ENCODE peak calls at places on chromosome 15, in five cellular contexts. D is fibroblast of the aortic adventitia, Z is epithelial cell of esophagus, L is suprapubic skin, B is foreskin fibroblast. A is an unnamed sample.

GRCh38 chr15:85141601-85142185 is 160.0 kb downstream of the PDE8A start:
- DNase-seq in D (no peak), Z (peak), L (no peak), B (peak), A (peak)

GRCh38 chr15:101648356-101648755 is 3.8 kb downstream of the TM2D3 start:
- DNase-seq in D (no peak), Z (no peak), L (no peak), B (no peak), A (no peak)

GRCh38 chr15:96268421-96269204 is 61.9 kb upstream of the NR2F2 start:
- DNase-seq in D (peak), Z (peak), L (no peak), B (no peak), A (peak)

GRCh38 chr15:85800460-85801123 is 5.9 kb upstream of the KLHL25 start:
- DNase-seq in D (peak), Z (peak), L (no peak), B (peak), A (peak)

GRCh38 chr15:98865397-98866339 is 141.9 kb downstream of the PGPEP1L start:
- DNase-seq in D (peak), Z (peak), L (peak), B (peak), A (peak)

GRCh38 chr15:89898146-89898545 is 4.4 kb upstream of the AP3S2 start:
- DNase-seq in D (no peak), Z (no peak), L (no peak), B (no peak), A (no peak)

GRCh38 chr15:42102646-42103235 is 8.4 kb upstream of the PLA2G4D start:
- DNase-seq in D (peak), Z (peak), L (no peak), B (peak), A (peak)

GRCh38 chr15:43274136-43274535 is 7.4 kb upstream of the TGM5 start:
- DNase-seq in D (no peak), Z (peak), L (no peak), B (no peak), A (no peak)

GRCh38 chr15:25173241-25174028 is 218.6 kb downstream of the SNRPN start:
- DNase-seq in D (no peak), Z (no peak), L (peak), B (no peak), A (no peak)

GRCh38 chr15:41950505-41950904 is 21.9 kb downstream of the EHD4 start:
- DNase-seq in D (peak), Z (no peak), L (no peak), B (no peak), A (no peak)

GRCh38 chr15:63155486-63155885 is 1.8 kb downstream of the RPS27L start:
- DNase-seq in D (no peak), Z (no peak), L (no peak), B (no peak), A (no peak)
- H3K4me3 ChIP-seq in D (peak), Z (peak), L (peak), B (peak), A (peak)

DNA sequence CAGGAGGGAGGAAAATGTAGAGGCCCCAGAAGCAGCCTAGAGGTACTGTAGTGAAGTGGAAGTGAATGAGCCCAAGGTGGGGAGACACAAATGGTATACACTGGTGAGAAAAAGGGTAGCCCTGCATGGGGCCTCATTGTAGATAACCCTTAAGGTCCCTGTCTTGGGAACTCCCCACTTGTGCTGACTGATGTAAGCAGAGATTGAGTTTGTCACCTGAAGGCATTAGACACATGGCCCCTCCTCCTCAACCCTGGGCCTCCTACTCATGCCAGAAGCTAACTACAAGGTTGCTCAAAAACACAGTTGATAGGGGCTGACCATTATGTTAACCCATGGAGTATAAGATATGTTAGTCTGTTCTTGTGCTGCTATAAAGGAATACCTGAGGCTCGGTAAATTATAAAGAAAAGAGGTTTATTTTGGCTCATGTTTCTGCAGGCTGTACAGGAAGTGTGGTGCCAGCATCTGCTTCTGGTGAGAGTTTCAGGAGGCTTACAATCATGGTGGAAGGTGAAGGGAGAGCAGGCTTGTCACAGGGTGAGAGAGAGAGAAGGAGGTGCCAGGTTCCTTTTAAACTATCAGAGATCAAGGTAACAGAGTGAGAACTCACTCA is 84.6 kb upstream of the RNU6-1 start:
- DNase-seq in D (no peak), Z (no peak), L (no peak), B (no peak), A (no peak)
- TF ChIP-seq CTCF in D (no peak), Z (no peak), L (no peak), B (no peak), A (no peak)

GRCh38 chr15:60949034-60949977 is 279.8 kb downstream of the RORA start:
- DNase-seq in D (peak), Z (no peak), L (no peak), B (no peak), A (no peak)
- H3K4me3 ChIP-seq in D (no peak), Z (no peak), L (no peak), B (no peak), A (no peak)

DNA sequence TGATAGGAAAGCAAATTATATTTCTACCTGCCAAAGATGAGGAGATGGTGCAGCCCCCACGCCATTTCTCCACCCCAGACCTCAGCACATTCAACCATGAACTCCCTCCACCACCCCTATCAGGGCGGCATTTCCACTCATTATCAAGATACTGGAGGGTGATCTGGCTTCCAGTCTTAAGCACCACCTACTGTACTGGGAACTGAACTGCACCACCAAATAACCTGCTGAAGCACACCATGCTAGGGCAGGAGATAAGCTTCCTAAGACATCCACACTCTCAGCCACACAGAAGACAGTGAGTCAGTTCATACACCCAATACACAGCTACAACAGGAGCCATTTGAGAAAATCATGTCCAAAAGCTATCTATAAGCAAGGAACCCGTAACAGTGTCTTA is 98.8 kb downstream of the FGF7 start:
- DNase-seq in D (no peak), Z (peak), L (no peak), B (no peak), A (no peak)
- TF ChIP-seq CTCF in D (peak), Z (peak), L (no peak), B (no peak), A (no peak)

GRCh38 chr15:44694416-44694815 is 16.7 kb downstream of the PATL2 start:
- DNase-seq in D (no peak), Z (no peak), L (no peak), B (no peak), A (no peak)
- H3K4me3 ChIP-seq in D (no peak), Z (no peak), L (no peak), B (no peak), A (no peak)

GRCh38 chr15:65829150-65829764 is 37.2 kb upstream of the DENND4A start:
- DNase-seq in D (peak), Z (peak), L (no peak), B (no peak), A (peak)

GRCh38 chr15:65835452-65835851 is 33.8 kb upstream of the RAB11A start:
- DNase-seq in D (no peak), Z (no peak), L (no peak), B (no peak), A (no peak)

GRCh38 chr15:65834603-65835282 is 34.5 kb upstream of the RAB11A start:
- DNase-seq in D (no peak), Z (no peak), L (no peak), B (no peak), A (no peak)

GRCh38 chr15:65833501-65834220 is 35.6 kb upstream of the RAB11A start:
- DNase-seq in D (no peak), Z (no peak), L (no peak), B (no peak), A (no peak)

GRCh38 chr15:65832549-65833364 is 36.5 kb upstream of the RAB11A start:
- DNase-seq in D (peak), Z (peak), L (peak), B (peak), A (peak)
- TF ChIP-seq CTCF in D (no peak), Z (peak), L (no peak), B (peak), A (peak)

DNA sequence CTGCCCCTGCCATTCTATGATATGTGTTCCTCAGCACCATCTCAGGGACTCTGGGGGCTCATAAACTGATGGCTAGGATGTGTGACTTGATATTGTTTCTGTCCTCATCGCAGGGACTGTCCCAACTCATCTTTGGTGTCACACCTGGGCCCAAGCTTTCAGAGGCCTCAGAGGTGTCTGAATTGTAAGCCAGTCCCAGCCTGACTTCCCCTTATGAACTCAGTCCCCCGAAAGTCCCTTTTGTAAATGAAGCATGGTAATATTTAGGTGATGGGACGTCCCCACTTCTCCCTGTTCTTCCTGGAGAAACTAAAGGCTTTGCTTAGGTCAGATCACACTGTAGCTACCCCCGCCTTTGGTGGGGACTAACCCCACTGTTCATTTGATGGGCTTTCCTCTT is 142.4 kb upstream of the TLE3 start:
- DNase-seq in D (no peak), Z (no peak), L (no peak), B (no peak), A (no peak)
- H3K4me3 ChIP-seq in D (no peak), Z (no peak), L (no peak), B (no peak), A (no peak)

DNA sequence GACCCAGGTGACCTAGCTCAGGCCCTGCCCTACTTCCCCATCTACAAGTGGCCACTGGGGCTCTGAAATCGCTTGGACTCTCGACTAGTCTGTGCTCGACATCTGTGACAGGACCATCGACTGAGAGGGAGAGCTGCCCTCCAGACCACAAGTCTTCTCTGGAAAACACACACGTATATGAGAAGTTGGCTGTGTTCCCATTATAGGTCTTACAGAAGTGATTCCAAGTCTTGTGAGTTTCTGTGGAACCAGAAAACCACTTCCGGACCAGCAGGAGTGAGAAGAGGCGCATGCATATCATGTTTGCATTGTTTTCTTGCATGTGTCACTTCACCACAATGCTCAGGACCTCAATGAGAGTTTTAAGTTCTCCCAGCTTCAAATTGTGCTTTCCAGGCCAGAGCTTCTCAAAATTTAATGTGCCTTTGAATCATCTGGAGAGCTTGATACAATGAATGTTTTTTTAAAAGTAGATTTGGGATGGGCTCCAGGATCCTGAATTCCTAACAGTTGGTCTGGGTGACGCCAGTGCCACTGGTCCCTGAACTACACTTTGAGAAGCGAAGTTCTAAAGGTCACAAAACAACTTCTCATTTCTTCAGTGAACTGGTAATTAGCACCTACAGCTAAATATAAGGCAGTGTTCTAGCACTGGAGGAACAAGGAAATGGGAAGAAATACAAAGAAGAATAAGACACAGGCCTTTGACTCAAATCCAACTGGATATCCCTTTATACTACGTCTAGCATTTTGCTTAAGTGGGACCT is 15.6 kb downstream of the LIPC start:
- DNase-seq in D (peak), Z (peak), L (no peak), B (peak), A (peak)
- TF ChIP-seq CTCF in D (no peak), Z (no peak), L (no peak), B (no peak), A (no peak)